ENCODE peak calls at places on chromosomes 1 and 21, in seven cellular contexts. One of them, this sample, is unnamed.

GRCh38 chr1:10694274-10694632 is 102.2 kb downstream of the CASZ1 start:
- DNase-seq in tibial nerve: no peak
- DNase-seq in astrocyte: no peak
- DNase-seq in stomach: no peak
- DNase-seq in left ventricle myocardium inferior: no peak
- DNase-seq in Panc1: no peak
- DNase-seq in right atrium auricular region: no peak
- DNase-seq in this sample: no peak

GRCh38 chr1:93575586-93576271 is 105.9 kb downstream of the BCAR3 start:
- DNase-seq in astrocyte: no peak
- DNase-seq in stomach: no peak
- DNase-seq in Panc1: no peak
- DNase-seq in right atrium auricular region: no peak
- DNase-seq in left ventricle myocardium inferior: peak
- DNase-seq in tibial nerve: no peak
- DNase-seq in this sample: no peak

GRCh38 chr1:60280256-60280655 is 206.7 kb upstream of the C1orf87 start:
- DNase-seq in right atrium auricular region: no peak
- DNase-seq in astrocyte: no peak
- DNase-seq in tibial nerve: no peak
- DNase-seq in left ventricle myocardium inferior: no peak
- DNase-seq in Panc1: no peak
- DNase-seq in stomach: no peak
- DNase-seq in this sample: no peak

GRCh38 chr1:208178091-208178529 is 66.1 kb downstream of the PLXNA2 start:
- DNase-seq in right atrium auricular region: no peak
- DNase-seq in left ventricle myocardium inferior: no peak
- DNase-seq in tibial nerve: no peak
- DNase-seq in Panc1: no peak
- DNase-seq in astrocyte: peak
- DNase-seq in stomach: peak
- DNase-seq in this sample: no peak

GRCh38 chr21:26146681-26147080 is 23.9 kb downstream of the APP start:
- DNase-seq in stomach: no peak
- DNase-seq in Panc1: no peak
- DNase-seq in right atrium auricular region: no peak
- DNase-seq in astrocyte: no peak
- DNase-seq in left ventricle myocardium inferior: no peak
- DNase-seq in tibial nerve: no peak
- DNase-seq in this sample: no peak

GRCh38 chr1:218642033-218642954 is 297.2 kb downstream of the TGFB2 start:
- DNase-seq in astrocyte: no peak
- DNase-seq in stomach: no peak
- DNase-seq in right atrium auricular region: no peak
- DNase-seq in left ventricle myocardium inferior: no peak
- DNase-seq in Panc1: no peak
- DNase-seq in tibial nerve: no peak
- DNase-seq in this sample: no peak

GRCh38 chr1:204348722-204349121 is 11.0 kb downstream of the PLEKHA6 start:
- DNase-seq in astrocyte: peak
- DNase-seq in right atrium auricular region: peak
- DNase-seq in tibial nerve: no peak
- DNase-seq in left ventricle myocardium inferior: peak
- DNase-seq in stomach: peak
- DNase-seq in Panc1: no peak
- DNase-seq in this sample: no peak

GRCh38 chr1:244674446-244674845 is 21.5 kb downstream of the DESI2 start:
- DNase-seq in right atrium auricular region: no peak
- DNase-seq in astrocyte: peak
- DNase-seq in left ventricle myocardium inferior: no peak
- DNase-seq in tibial nerve: no peak
- DNase-seq in stomach: no peak
- DNase-seq in Panc1: no peak
- DNase-seq in this sample: no peak

GRCh38 chr1:11523261-11523660 is 44.3 kb downstream of the DISP3 start:
- DNase-seq in tibial nerve: no peak
- DNase-seq in Panc1: no peak
- DNase-seq in left ventricle myocardium inferior: no peak
- DNase-seq in stomach: no peak
- DNase-seq in right atrium auricular region: no peak
- DNase-seq in astrocyte: no peak
- DNase-seq in this sample: no peak

GRCh38 chr1:212485895-212486590 is 53.3 kb downstream of the NENF start:
- DNase-seq in right atrium auricular region: peak
- DNase-seq in tibial nerve: no peak
- DNase-seq in left ventricle myocardium inferior: no peak
- DNase-seq in Panc1: peak
- DNase-seq in astrocyte: peak
- DNase-seq in stomach: peak
- DNase-seq in this sample: peak

GRCh38 chr1:234188454-234188792 is 184.8 kb upstream of the COA6 start:
- DNase-seq in right atrium auricular region: no peak
- DNase-seq in left ventricle myocardium inferior: no peak
- DNase-seq in astrocyte: no peak
- DNase-seq in tibial nerve: no peak
- DNase-seq in Panc1: no peak
- DNase-seq in stomach: no peak
- DNase-seq in this sample: no peak

GRCh38 chr1:115211071-115211745 is 121.9 kb upstream of the TSPAN2 start:
- DNase-seq in right atrium auricular region: no peak
- DNase-seq in tibial nerve: no peak
- DNase-seq in left ventricle myocardium inferior: peak
- DNase-seq in stomach: no peak
- DNase-seq in astrocyte: no peak
- DNase-seq in Panc1: no peak
- DNase-seq in this sample: no peak

GRCh38 chr1:83034846-83035245 is 964.1 kb downstream of the TTLL7 start:
- DNase-seq in tibial nerve: no peak
- DNase-seq in Panc1: no peak
- DNase-seq in astrocyte: no peak
- DNase-seq in left ventricle myocardium inferior: no peak
- DNase-seq in right atrium auricular region: no peak
- DNase-seq in stomach: no peak
- DNase-seq in this sample: no peak

GRCh38 chr1:201127755-201128455 is 921 bp upstream of the ASCL5 start:
- DNase-seq in astrocyte: peak
- DNase-seq in right atrium auricular region: no peak
- DNase-seq in stomach: no peak
- DNase-seq in left ventricle myocardium inferior: no peak
- DNase-seq in Panc1: no peak
- DNase-seq in tibial nerve: no peak
- DNase-seq in this sample: no peak

GRCh38 chr1:19483261-19483660 is 2.1 kb downstream of the CAPZB start:
- DNase-seq in stomach: no peak
- DNase-seq in tibial nerve: no peak
- DNase-seq in right atrium auricular region: no peak
- DNase-seq in astrocyte: no peak
- DNase-seq in left ventricle myocardium inferior: no peak
- DNase-seq in Panc1: no peak
- DNase-seq in this sample: no peak

GRCh38 chr1:109425902-109426277 is 358 bp downstream of the PSMA5 start:
- DNase-seq in stomach: peak
- DNase-seq in tibial nerve: no peak
- DNase-seq in left ventricle myocardium inferior: no peak
- DNase-seq in right atrium auricular region: no peak
- DNase-seq in astrocyte: peak
- DNase-seq in Panc1: peak
- DNase-seq in this sample: peak

DNA sequence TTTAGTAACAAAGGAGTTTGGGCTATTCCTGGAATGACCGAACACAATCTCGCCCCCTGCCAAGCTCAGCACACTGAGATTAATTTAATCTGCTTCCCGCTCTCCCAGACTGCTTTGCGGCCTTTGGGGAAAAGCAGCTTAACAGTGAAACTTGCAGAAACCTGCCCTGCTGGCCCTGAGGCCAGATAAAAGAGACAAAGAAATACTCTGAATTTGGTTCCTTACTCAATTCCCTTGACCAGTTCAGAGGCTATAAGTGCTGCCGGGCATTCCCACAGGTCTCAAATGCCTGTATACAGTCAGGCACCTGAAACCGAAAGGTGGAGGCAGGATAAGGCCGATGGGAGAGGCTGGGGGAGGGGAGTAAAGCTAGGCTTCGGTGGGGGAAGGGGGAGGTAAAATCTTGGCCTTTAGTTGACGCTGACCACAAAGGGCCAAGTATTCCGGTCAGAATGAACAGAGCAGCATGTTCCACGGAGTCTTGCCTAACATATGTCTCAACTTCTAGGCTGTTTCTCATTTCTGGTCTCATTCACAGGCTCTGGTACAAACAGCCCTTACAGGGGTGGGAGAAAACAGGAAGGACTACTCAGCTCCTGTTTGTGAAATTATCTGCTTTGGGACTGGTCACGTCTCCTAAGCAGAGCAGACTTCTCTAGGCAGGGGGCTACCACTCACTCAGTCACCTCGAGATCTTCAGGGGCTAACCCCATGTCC is 17.8 kb upstream of the A3GALT2 start:
- DNase-seq in tibial nerve: peak
- DNase-seq in left ventricle myocardium inferior: peak
- DNase-seq in stomach: peak
- DNase-seq in astrocyte: peak
- DNase-seq in right atrium auricular region: peak
- DNase-seq in Panc1: no peak
- DNase-seq in this sample: peak
- H3K27ac ChIP-seq in tibial nerve: peak
- H3K27ac ChIP-seq in left ventricle myocardium inferior: peak
- H3K27ac ChIP-seq in stomach: peak
- H3K27ac ChIP-seq in astrocyte: peak
- H3K27ac ChIP-seq in right atrium auricular region: peak
- H3K27ac ChIP-seq in Panc1: peak
- H3K27ac ChIP-seq in this sample: peak

GRCh38 chr1:81757398-81758020 is 43.2 kb upstream of the ADGRL2 start:
- DNase-seq in stomach: no peak
- DNase-seq in astrocyte: no peak
- DNase-seq in tibial nerve: no peak
- DNase-seq in right atrium auricular region: no peak
- DNase-seq in Panc1: no peak
- DNase-seq in left ventricle myocardium inferior: no peak
- DNase-seq in this sample: no peak

GRCh38 chr1:81758213-81758612 is 42.5 kb upstream of the ADGRL2 start:
- DNase-seq in astrocyte: no peak
- DNase-seq in Panc1: no peak
- DNase-seq in left ventricle myocardium inferior: no peak
- DNase-seq in stomach: no peak
- DNase-seq in tibial nerve: no peak
- DNase-seq in right atrium auricular region: no peak
- DNase-seq in this sample: no peak

GRCh38 chr1:81756872-81757271 is 43.9 kb upstream of the ADGRL2 start:
- DNase-seq in astrocyte: peak
- DNase-seq in right atrium auricular region: no peak
- DNase-seq in left ventricle myocardium inferior: no peak
- DNase-seq in tibial nerve: no peak
- DNase-seq in Panc1: no peak
- DNase-seq in stomach: no peak
- DNase-seq in this sample: no peak

GRCh38 chr1:81760487-81761097 is 40.1 kb upstream of the ADGRL2 start:
- DNase-seq in right atrium auricular region: no peak
- DNase-seq in stomach: no peak
- DNase-seq in Panc1: no peak
- DNase-seq in tibial nerve: no peak
- DNase-seq in astrocyte: peak
- DNase-seq in left ventricle myocardium inferior: no peak
- DNase-seq in this sample: no peak
- TF ChIP-seq CTCF in right atrium auricular region: peak
- TF ChIP-seq CTCF in stomach: no peak
- TF ChIP-seq CTCF in Panc1: peak
- TF ChIP-seq CTCF in tibial nerve: no peak
- TF ChIP-seq CTCF in astrocyte: peak
- TF ChIP-seq CTCF in left ventricle myocardium inferior: peak
- TF ChIP-seq CTCF in this sample: no peak

GRCh38 chr1:220807726-220808125 is 21.0 kb downstream of the MTARC1 start:
- DNase-seq in stomach: no peak
- DNase-seq in Panc1: no peak
- DNase-seq in tibial nerve: no peak
- DNase-seq in left ventricle myocardium inferior: no peak
- DNase-seq in right atrium auricular region: peak
- DNase-seq in astrocyte: no peak
- DNase-seq in this sample: no peak

GRCh38 chr1:220806408-220806807 is 19.7 kb downstream of the MTARC1 start:
- DNase-seq in Panc1: no peak
- DNase-seq in left ventricle myocardium inferior: no peak
- DNase-seq in tibial nerve: no peak
- DNase-seq in stomach: no peak
- DNase-seq in right atrium auricular region: peak
- DNase-seq in astrocyte: no peak
- DNase-seq in this sample: no peak

GRCh38 chr1:220800262-220800661 is 13.5 kb downstream of the MTARC1 start:
- DNase-seq in right atrium auricular region: peak
- DNase-seq in stomach: no peak
- DNase-seq in Panc1: no peak
- DNase-seq in tibial nerve: no peak
- DNase-seq in left ventricle myocardium inferior: no peak
- DNase-seq in astrocyte: no peak
- DNase-seq in this sample: no peak

GRCh38 chr1:220803401-220804201 is 16.9 kb downstream of the MTARC1 start:
- DNase-seq in left ventricle myocardium inferior: no peak
- DNase-seq in stomach: no peak
- DNase-seq in astrocyte: no peak
- DNase-seq in Panc1: no peak
- DNase-seq in tibial nerve: no peak
- DNase-seq in right atrium auricular region: peak
- DNase-seq in this sample: no peak

DNA sequence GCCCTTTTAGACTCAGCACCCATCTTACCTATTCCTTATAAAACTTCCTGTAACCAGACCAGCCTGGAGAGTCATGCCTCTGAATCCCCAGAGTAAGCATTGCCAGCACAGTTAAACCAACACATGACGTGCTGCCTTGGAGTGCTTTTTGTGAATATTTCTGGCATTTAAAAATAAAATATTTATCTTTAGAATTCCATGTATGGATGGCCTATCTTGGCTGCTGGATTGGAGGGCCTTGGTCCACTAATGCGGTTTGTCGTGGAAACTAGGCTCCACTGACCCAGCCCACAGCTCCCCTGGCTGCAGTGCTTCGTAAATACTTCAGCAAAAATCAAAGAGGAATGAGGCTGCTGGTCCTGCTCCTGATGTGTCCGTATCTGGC is 17.5 kb downstream of the MTARC1 start:
- DNase-seq in right atrium auricular region: peak
- DNase-seq in left ventricle myocardium inferior: no peak
- DNase-seq in astrocyte: no peak
- DNase-seq in tibial nerve: no peak
- DNase-seq in Panc1: no peak
- DNase-seq in stomach: no peak
- DNase-seq in this sample: no peak
- H3K4me3 ChIP-seq in right atrium auricular region: no peak
- H3K4me3 ChIP-seq in left ventricle myocardium inferior: no peak
- H3K4me3 ChIP-seq in astrocyte: no peak
- H3K4me3 ChIP-seq in tibial nerve: no peak
- H3K4me3 ChIP-seq in Panc1: no peak
- H3K4me3 ChIP-seq in stomach: no peak
- H3K4me3 ChIP-seq in this sample: no peak

DNA sequence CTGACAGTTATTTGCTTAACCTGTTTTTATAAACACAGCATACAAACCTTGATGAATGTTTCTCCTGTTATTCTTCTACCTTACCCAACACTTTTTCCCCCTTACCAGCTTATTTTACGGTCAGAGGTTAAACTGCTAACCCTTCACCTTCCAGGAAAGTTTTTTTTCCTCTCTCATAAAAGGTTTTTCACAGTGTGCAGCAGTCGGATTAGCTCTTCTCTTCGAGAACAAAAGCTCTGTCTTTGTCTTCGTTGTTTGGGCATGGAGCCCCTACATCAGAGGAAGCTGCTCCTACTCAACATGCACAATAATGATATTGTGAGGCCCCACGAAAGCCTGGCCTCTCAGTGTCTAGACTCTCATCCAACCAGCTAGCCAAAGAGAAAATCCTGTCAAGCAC is 42.0 kb downstream of the DENND1B start:
- DNase-seq in left ventricle myocardium inferior: no peak
- DNase-seq in right atrium auricular region: no peak
- DNase-seq in tibial nerve: no peak
- DNase-seq in astrocyte: no peak
- DNase-seq in stomach: no peak
- DNase-seq in Panc1: no peak
- DNase-seq in this sample: no peak
- H3K27ac ChIP-seq in left ventricle myocardium inferior: no peak
- H3K27ac ChIP-seq in right atrium auricular region: no peak
- H3K27ac ChIP-seq in tibial nerve: no peak
- H3K27ac ChIP-seq in astrocyte: no peak
- H3K27ac ChIP-seq in stomach: no peak
- H3K27ac ChIP-seq in Panc1: no peak
- H3K27ac ChIP-seq in this sample: no peak

This sample was measured in gastrocnemius medialis.